ENCODE peak calls at places on chromosomes 3 and 15, in eight cellular contexts. One of them, this sample, is unnamed.

GRCh38 chr3:13072239-13073041 is 789 bp downstream of the IQSEC1 start:
- DNase-seq in astrocyte of the cerebellum: no peak
- DNase-seq in SK-MEL-5: no peak
- DNase-seq in activated T-helper 2 cell treated with anti-CD3 and anti-CD28 coated beads, Interferon-gamma antibody, Interleukin-2, Interleukin-4, amounts not matched to agents 10 μg/mL and 5 μg/mL and 100 μg/mL, durations not matched to agents 14 hours and 24 hours and 36 hours: no peak
- DNase-seq in NCI-H510A: no peak
- DNase-seq in non-pigmented ciliary epithelial cell: no peak
- DNase-seq in HuH-7.5: no peak
- DNase-seq in NCI-H748 treated with DMSO at 0.1 percent for 48 hours: no peak
- DNase-seq in this sample: no peak

GRCh38 chr15:88657326-88658069 is 18.7 kb downstream of the ISG20 start:
- DNase-seq in SK-MEL-5: peak; percentile 60
- DNase-seq in NCI-H510A: no peak
- DNase-seq in astrocyte of the cerebellum: no peak
- DNase-seq in non-pigmented ciliary epithelial cell: no peak
- DNase-seq in HuH-7.5: peak; percentile 80
- DNase-seq in NCI-H748 treated with DMSO at 0.1 percent for 48 hours: no peak
- DNase-seq in activated T-helper 2 cell treated with anti-CD3 and anti-CD28 coated beads, Interferon-gamma antibody, Interleukin-2, Interleukin-4, amounts not matched to agents 10 μg/mL and 5 μg/mL and 100 μg/mL, durations not matched to agents 14 hours and 24 hours and 36 hours: no peak
- DNase-seq in this sample: no peak

GRCh38 chr15:58212909-58213526 is 74.8 kb downstream of the AQP9 start:
- DNase-seq in astrocyte of the cerebellum: no peak
- DNase-seq in activated T-helper 2 cell treated with anti-CD3 and anti-CD28 coated beads, Interferon-gamma antibody, Interleukin-2, Interleukin-4, amounts not matched to agents 10 μg/mL and 5 μg/mL and 100 μg/mL, durations not matched to agents 14 hours and 24 hours and 36 hours: no peak
- DNase-seq in NCI-H748 treated with DMSO at 0.1 percent for 48 hours: no peak
- DNase-seq in HuH-7.5: no peak
- DNase-seq in non-pigmented ciliary epithelial cell: peak; percentile 20
- DNase-seq in NCI-H510A: no peak
- DNase-seq in SK-MEL-5: peak; percentile 87
- DNase-seq in this sample: peak; percentile 61

GRCh38 chr3:143783856-143784370 is 64.4 kb downstream of the SLC9A9 start:
- DNase-seq in astrocyte of the cerebellum: no peak
- DNase-seq in SK-MEL-5: no peak
- DNase-seq in NCI-H510A: no peak
- DNase-seq in non-pigmented ciliary epithelial cell: no peak
- DNase-seq in NCI-H748 treated with DMSO at 0.1 percent for 48 hours: no peak
- DNase-seq in HuH-7.5: no peak
- DNase-seq in activated T-helper 2 cell treated with anti-CD3 and anti-CD28 coated beads, Interferon-gamma antibody, Interleukin-2, Interleukin-4, amounts not matched to agents 10 μg/mL and 5 μg/mL and 100 μg/mL, durations not matched to agents 14 hours and 24 hours and 36 hours: no peak
- DNase-seq in this sample: no peak

GRCh38 chr3:34676431-34676830 is 878.0 kb downstream of the PDCD6IP start:
- DNase-seq in astrocyte of the cerebellum: peak; percentile 23
- DNase-seq in activated T-helper 2 cell treated with anti-CD3 and anti-CD28 coated beads, Interferon-gamma antibody, Interleukin-2, Interleukin-4, amounts not matched to agents 10 μg/mL and 5 μg/mL and 100 μg/mL, durations not matched to agents 14 hours and 24 hours and 36 hours: no peak
- DNase-seq in HuH-7.5: no peak
- DNase-seq in SK-MEL-5: no peak
- DNase-seq in NCI-H510A: no peak
- DNase-seq in non-pigmented ciliary epithelial cell: no peak
- DNase-seq in NCI-H748 treated with DMSO at 0.1 percent for 48 hours: no peak
- DNase-seq in this sample: no peak

GRCh38 chr15:47377465-47377864 is 339.8 kb upstream of the SEMA6D start:
- DNase-seq in NCI-H510A: no peak
- DNase-seq in non-pigmented ciliary epithelial cell: no peak
- DNase-seq in astrocyte of the cerebellum: no peak
- DNase-seq in activated T-helper 2 cell treated with anti-CD3 and anti-CD28 coated beads, Interferon-gamma antibody, Interleukin-2, Interleukin-4, amounts not matched to agents 10 μg/mL and 5 μg/mL and 100 μg/mL, durations not matched to agents 14 hours and 24 hours and 36 hours: no peak
- DNase-seq in NCI-H748 treated with DMSO at 0.1 percent for 48 hours: no peak
- DNase-seq in SK-MEL-5: no peak
- DNase-seq in HuH-7.5: no peak
- DNase-seq in this sample: no peak

GRCh38 chr3:177211503-177212277 is 14.4 kb upstream of the TBL1XR1 start:
- DNase-seq in NCI-H510A: no peak
- DNase-seq in non-pigmented ciliary epithelial cell: no peak
- DNase-seq in HuH-7.5: peak; percentile 67
- DNase-seq in activated T-helper 2 cell treated with anti-CD3 and anti-CD28 coated beads, Interferon-gamma antibody, Interleukin-2, Interleukin-4, amounts not matched to agents 10 μg/mL and 5 μg/mL and 100 μg/mL, durations not matched to agents 14 hours and 24 hours and 36 hours: no peak
- DNase-seq in NCI-H748 treated with DMSO at 0.1 percent for 48 hours: peak; percentile 84
- DNase-seq in SK-MEL-5: no peak
- DNase-seq in astrocyte of the cerebellum: no peak
- DNase-seq in this sample: no peak

GRCh38 chr3:22732641-22733040 is 470.5 kb upstream of the UBE2E2 start:
- DNase-seq in HuH-7.5: no peak
- DNase-seq in non-pigmented ciliary epithelial cell: no peak
- DNase-seq in SK-MEL-5: no peak
- DNase-seq in NCI-H510A: no peak
- DNase-seq in NCI-H748 treated with DMSO at 0.1 percent for 48 hours: no peak
- DNase-seq in astrocyte of the cerebellum: no peak
- DNase-seq in activated T-helper 2 cell treated with anti-CD3 and anti-CD28 coated beads, Interferon-gamma antibody, Interleukin-2, Interleukin-4, amounts not matched to agents 10 μg/mL and 5 μg/mL and 100 μg/mL, durations not matched to agents 14 hours and 24 hours and 36 hours: no peak
- DNase-seq in this sample: no peak

GRCh38 chr15:25545017-25545416 is 106.2 kb upstream of the UBE3A start:
- DNase-seq in activated T-helper 2 cell treated with anti-CD3 and anti-CD28 coated beads, Interferon-gamma antibody, Interleukin-2, Interleukin-4, amounts not matched to agents 10 μg/mL and 5 μg/mL and 100 μg/mL, durations not matched to agents 14 hours and 24 hours and 36 hours: no peak
- DNase-seq in HuH-7.5: no peak
- DNase-seq in non-pigmented ciliary epithelial cell: no peak
- DNase-seq in NCI-H748 treated with DMSO at 0.1 percent for 48 hours: no peak
- DNase-seq in astrocyte of the cerebellum: peak; percentile 23
- DNase-seq in NCI-H510A: no peak
- DNase-seq in SK-MEL-5: no peak
- DNase-seq in this sample: peak; percentile 4

GRCh38 chr15:76973362-76973743 is 21.6 kb upstream of the PSTPIP1 start:
- DNase-seq in NCI-H748 treated with DMSO at 0.1 percent for 48 hours: no peak
- DNase-seq in SK-MEL-5: peak; percentile 68
- DNase-seq in non-pigmented ciliary epithelial cell: no peak
- DNase-seq in activated T-helper 2 cell treated with anti-CD3 and anti-CD28 coated beads, Interferon-gamma antibody, Interleukin-2, Interleukin-4, amounts not matched to agents 10 μg/mL and 5 μg/mL and 100 μg/mL, durations not matched to agents 14 hours and 24 hours and 36 hours: no peak
- DNase-seq in NCI-H510A: no peak
- DNase-seq in astrocyte of the cerebellum: no peak
- DNase-seq in HuH-7.5: no peak
- DNase-seq in this sample: no peak

GRCh38 chr15:90266485-90266884 is 1.0 kb downstream of the NGRN start:
- DNase-seq in NCI-H748 treated with DMSO at 0.1 percent for 48 hours: no peak
- DNase-seq in SK-MEL-5: no peak
- DNase-seq in NCI-H510A: no peak
- DNase-seq in activated T-helper 2 cell treated with anti-CD3 and anti-CD28 coated beads, Interferon-gamma antibody, Interleukin-2, Interleukin-4, amounts not matched to agents 10 μg/mL and 5 μg/mL and 100 μg/mL, durations not matched to agents 14 hours and 24 hours and 36 hours: no peak
- DNase-seq in astrocyte of the cerebellum: no peak
- DNase-seq in non-pigmented ciliary epithelial cell: no peak
- DNase-seq in HuH-7.5: no peak
- DNase-seq in this sample: no peak

GRCh38 chr3:13507791-13508339 is 27.8 kb downstream of the HDAC11 start:
- DNase-seq in non-pigmented ciliary epithelial cell: no peak
- DNase-seq in SK-MEL-5: no peak
- DNase-seq in activated T-helper 2 cell treated with anti-CD3 and anti-CD28 coated beads, Interferon-gamma antibody, Interleukin-2, Interleukin-4, amounts not matched to agents 10 μg/mL and 5 μg/mL and 100 μg/mL, durations not matched to agents 14 hours and 24 hours and 36 hours: no peak
- DNase-seq in NCI-H510A: no peak
- DNase-seq in HuH-7.5: no peak
- DNase-seq in NCI-H748 treated with DMSO at 0.1 percent for 48 hours: no peak
- DNase-seq in astrocyte of the cerebellum: no peak
- DNase-seq in this sample: no peak

GRCh38 chr3:13571831-13572750 is 23.2 kb downstream of the FBLN2 start:
- DNase-seq in astrocyte of the cerebellum: no peak
- DNase-seq in NCI-H510A: no peak
- DNase-seq in HuH-7.5: no peak
- DNase-seq in activated T-helper 2 cell treated with anti-CD3 and anti-CD28 coated beads, Interferon-gamma antibody, Interleukin-2, Interleukin-4, amounts not matched to agents 10 μg/mL and 5 μg/mL and 100 μg/mL, durations not matched to agents 14 hours and 24 hours and 36 hours: no peak
- DNase-seq in NCI-H748 treated with DMSO at 0.1 percent for 48 hours: no peak
- DNase-seq in non-pigmented ciliary epithelial cell: no peak
- DNase-seq in SK-MEL-5: no peak
- DNase-seq in this sample: no peak

GRCh38 chr3:50269977-50270413 is 1.0 kb downstream of the SEMA3B start:
- DNase-seq in non-pigmented ciliary epithelial cell: no peak
- DNase-seq in NCI-H748 treated with DMSO at 0.1 percent for 48 hours: no peak
- DNase-seq in activated T-helper 2 cell treated with anti-CD3 and anti-CD28 coated beads, Interferon-gamma antibody, Interleukin-2, Interleukin-4, amounts not matched to agents 10 μg/mL and 5 μg/mL and 100 μg/mL, durations not matched to agents 14 hours and 24 hours and 36 hours: no peak
- DNase-seq in astrocyte of the cerebellum: no peak
- DNase-seq in SK-MEL-5: no peak
- DNase-seq in NCI-H510A: no peak
- DNase-seq in HuH-7.5: no peak
- DNase-seq in this sample: no peak

GRCh38 chr3:170692720-170693119 is 106.8 kb upstream of the SLC7A14 start:
- DNase-seq in NCI-H510A: no peak
- DNase-seq in astrocyte of the cerebellum: no peak
- DNase-seq in non-pigmented ciliary epithelial cell: no peak
- DNase-seq in activated T-helper 2 cell treated with anti-CD3 and anti-CD28 coated beads, Interferon-gamma antibody, Interleukin-2, Interleukin-4, amounts not matched to agents 10 μg/mL and 5 μg/mL and 100 μg/mL, durations not matched to agents 14 hours and 24 hours and 36 hours: no peak
- DNase-seq in SK-MEL-5: no peak
- DNase-seq in HuH-7.5: no peak
- DNase-seq in NCI-H748 treated with DMSO at 0.1 percent for 48 hours: no peak
- DNase-seq in this sample: no peak

GRCh38 chr3:146818866-146819265 is 213.7 kb upstream of the PLSCR5 start:
- DNase-seq in non-pigmented ciliary epithelial cell: no peak
- DNase-seq in NCI-H510A: no peak
- DNase-seq in NCI-H748 treated with DMSO at 0.1 percent for 48 hours: no peak
- DNase-seq in SK-MEL-5: peak; percentile 27
- DNase-seq in HuH-7.5: no peak
- DNase-seq in astrocyte of the cerebellum: no peak
- DNase-seq in activated T-helper 2 cell treated with anti-CD3 and anti-CD28 coated beads, Interferon-gamma antibody, Interleukin-2, Interleukin-4, amounts not matched to agents 10 μg/mL and 5 μg/mL and 100 μg/mL, durations not matched to agents 14 hours and 24 hours and 36 hours: no peak
- DNase-seq in this sample: no peak

GRCh38 chr3:11591401-11592266 is 52.1 kb downstream of the VGLL4 start:
- DNase-seq in non-pigmented ciliary epithelial cell: peak; percentile 70
- DNase-seq in SK-MEL-5: peak; percentile 97
- DNase-seq in NCI-H510A: no peak
- DNase-seq in astrocyte of the cerebellum: peak; percentile 79
- DNase-seq in HuH-7.5: peak; percentile 59
- DNase-seq in activated T-helper 2 cell treated with anti-CD3 and anti-CD28 coated beads, Interferon-gamma antibody, Interleukin-2, Interleukin-4, amounts not matched to agents 10 μg/mL and 5 μg/mL and 100 μg/mL, durations not matched to agents 14 hours and 24 hours and 36 hours: no peak
- DNase-seq in NCI-H748 treated with DMSO at 0.1 percent for 48 hours: no peak
- DNase-seq in this sample: peak; percentile 95

GRCh38 chr15:101244039-101244781 is 7.6 kb downstream of the CHSY1 start:
- DNase-seq in NCI-H748 treated with DMSO at 0.1 percent for 48 hours: no peak
- DNase-seq in NCI-H510A: no peak
- DNase-seq in HuH-7.5: no peak
- DNase-seq in astrocyte of the cerebellum: no peak
- DNase-seq in activated T-helper 2 cell treated with anti-CD3 and anti-CD28 coated beads, Interferon-gamma antibody, Interleukin-2, Interleukin-4, amounts not matched to agents 10 μg/mL and 5 μg/mL and 100 μg/mL, durations not matched to agents 14 hours and 24 hours and 36 hours: no peak
- DNase-seq in SK-MEL-5: no peak
- DNase-seq in non-pigmented ciliary epithelial cell: no peak
- DNase-seq in this sample: no peak

GRCh38 chr3:172312006-172312405 is 136.2 kb downstream of the GHSR start:
- DNase-seq in SK-MEL-5: no peak
- DNase-seq in non-pigmented ciliary epithelial cell: no peak
- DNase-seq in HuH-7.5: no peak
- DNase-seq in NCI-H510A: no peak
- DNase-seq in NCI-H748 treated with DMSO at 0.1 percent for 48 hours: no peak
- DNase-seq in astrocyte of the cerebellum: no peak
- DNase-seq in activated T-helper 2 cell treated with anti-CD3 and anti-CD28 coated beads, Interferon-gamma antibody, Interleukin-2, Interleukin-4, amounts not matched to agents 10 μg/mL and 5 μg/mL and 100 μg/mL, durations not matched to agents 14 hours and 24 hours and 36 hours: no peak
- DNase-seq in this sample: no peak

GRCh38 chr3:127052121-127052561 is 69.2 kb downstream of the PLXNA1 start:
- DNase-seq in HuH-7.5: no peak
- DNase-seq in NCI-H510A: no peak
- DNase-seq in non-pigmented ciliary epithelial cell: no peak
- DNase-seq in activated T-helper 2 cell treated with anti-CD3 and anti-CD28 coated beads, Interferon-gamma antibody, Interleukin-2, Interleukin-4, amounts not matched to agents 10 μg/mL and 5 μg/mL and 100 μg/mL, durations not matched to agents 14 hours and 24 hours and 36 hours: no peak
- DNase-seq in NCI-H748 treated with DMSO at 0.1 percent for 48 hours: no peak
- DNase-seq in SK-MEL-5: no peak
- DNase-seq in astrocyte of the cerebellum: no peak
- DNase-seq in this sample: no peak

GRCh38 chr3:94115482-94115881 is 52.6 kb downstream of the NSUN3 start:
- DNase-seq in astrocyte of the cerebellum: peak; percentile 18
- DNase-seq in activated T-helper 2 cell treated with anti-CD3 and anti-CD28 coated beads, Interferon-gamma antibody, Interleukin-2, Interleukin-4, amounts not matched to agents 10 μg/mL and 5 μg/mL and 100 μg/mL, durations not matched to agents 14 hours and 24 hours and 36 hours: no peak
- DNase-seq in NCI-H748 treated with DMSO at 0.1 percent for 48 hours: peak; percentile 2
- DNase-seq in NCI-H510A: no peak
- DNase-seq in SK-MEL-5: peak; percentile 66
- DNase-seq in HuH-7.5: no peak
- DNase-seq in non-pigmented ciliary epithelial cell: no peak
- DNase-seq in this sample: peak; percentile 43

This sample was measured in foreskin melanocyte.